ENCODE peak calls at places on chromosome 16, in eight cellular contexts. P, B, U, K, L, T, F and H are unnamed samples.

GRCh38 chr16:68287276-68288251 is 23.2 kb downstream of the SLC7A6OS start:
- DNase-seq in P (no peak), B (no peak), T (peak; percentile 98), U (no peak), F (peak; percentile 28), K (no peak), L (no peak), H (peak; percentile 86)

GRCh38 chr16:12547608-12547922 is 256.1 kb downstream of the CPPED1 start:
- DNase-seq in K (no peak), T (no peak), P (peak; percentile 74), L (no peak), U (no peak), F (no peak), B (no peak), H (no peak)

GRCh38 chr16:23837553-23838308 is 1.9 kb downstream of the PRKCB start:
- DNase-seq in F (no peak), K (no peak), P (no peak), L (no peak), U (no peak), T (no peak), B (no peak), H (no peak)

GRCh38 chr16:23317266-23317661 is 15.2 kb downstream of the SCNN1B start:
- DNase-seq in P (no peak), L (no peak), K (peak; percentile 83), B (peak; percentile 84), F (no peak), U (no peak), T (no peak), H (peak; percentile 10)

GRCh38 chr16:68658258-68658973 is 13.3 kb downstream of the CDH3 start:
- DNase-seq in U (no peak), F (no peak), B (no peak), P (no peak), K (peak; percentile 44), T (peak; percentile 90), L (no peak), H (no peak)

GRCh38 chr16:67022531-67023214 is 6.3 kb upstream of the CBFB start:
- DNase-seq in B (no peak), P (no peak), K (no peak), L (no peak), F (no peak), U (no peak), T (peak; percentile 68), H (no peak)

GRCh38 chr16:67881557-67882220 is 3.0 kb upstream of the NRN1L start:
- DNase-seq in U (no peak), B (no peak), P (no peak), T (no peak), K (no peak), F (no peak), L (no peak), H (no peak)

GRCh38 chr16:72112906-72113615 is 19.4 kb downstream of the DHX38 start:
- DNase-seq in B (no peak), K (no peak), T (no peak), L (no peak), U (no peak), F (no peak), P (no peak), H (no peak)

GRCh38 chr16:50711862-50712567 is 18.6 kb downstream of the NOD2 start:
- DNase-seq in P (no peak), F (no peak), K (no peak), B (no peak), L (no peak), T (no peak), U (no peak), H (no peak)

GRCh38 chr16:825298-826061 is 24.9 kb upstream of the GNG13 start:
- DNase-seq in B (no peak), K (no peak), P (no peak), L (no peak), T (peak; percentile 59), F (no peak), U (no peak), H (peak; percentile 62)

GRCh38 chr16:56506941-56507340 is 12.9 kb downstream of the BBS2 start:
- DNase-seq in T (peak; percentile 82), P (no peak), B (no peak), F (no peak), K (no peak), U (no peak), L (no peak), H (no peak)

GRCh38 chr16:18937390-18937789 is 11.2 kb upstream of the SMG1 start:
- DNase-seq in P (no peak), U (no peak), T (no peak), K (no peak), F (no peak), L (no peak), B (no peak), H (no peak)